ENCODE peak calls at places on chromosomes 13 and 19, in nine cellular contexts. One of them, this sample, is unnamed.

GRCh38 chr13:31175847-31176536 is 14.3 kb upstream of the HSPH1 start:
- DNase-seq in AG08395: no peak
- DNase-seq in COR-L47: no peak
- DNase-seq in H1: no peak
- DNase-seq in GM13977: no peak
- DNase-seq in IMR-90: no peak
- DNase-seq in DMS153: no peak
- DNase-seq in MCF 10A: no peak
- DNase-seq in NCI-H1417 treated with DMSO at 0.1 percent for 48 hours: no peak
- DNase-seq in this sample: no peak

GRCh38 chr13:75486146-75486545 is 4.2 kb upstream of the TBC1D4 start:
- DNase-seq in AG08395: no peak
- DNase-seq in COR-L47: no peak
- DNase-seq in H1: no peak
- DNase-seq in GM13977: no peak
- DNase-seq in IMR-90: no peak
- DNase-seq in DMS153: no peak
- DNase-seq in MCF 10A: no peak
- DNase-seq in NCI-H1417 treated with DMSO at 0.1 percent for 48 hours: no peak
- DNase-seq in this sample: no peak

GRCh38 chr19:18284710-18285430 is 3.4 kb upstream of the JUND start:
- DNase-seq in AG08395: no peak
- DNase-seq in COR-L47: no peak
- DNase-seq in H1: no peak
- DNase-seq in GM13977: peak
- DNase-seq in IMR-90: no peak
- DNase-seq in DMS153: no peak
- DNase-seq in MCF 10A: no peak
- DNase-seq in NCI-H1417 treated with DMSO at 0.1 percent for 48 hours: no peak
- DNase-seq in this sample: no peak

GRCh38 chr19:55301459-55302331 is 17.9 kb downstream of the BRSK1 start:
- DNase-seq in AG08395: peak
- DNase-seq in COR-L47: peak
- DNase-seq in H1: peak
- DNase-seq in GM13977: peak
- DNase-seq in IMR-90: peak
- DNase-seq in DMS153: peak
- DNase-seq in MCF 10A: peak
- DNase-seq in NCI-H1417 treated with DMSO at 0.1 percent for 48 hours: peak
- DNase-seq in this sample: peak

GRCh38 chr19:8487137-8487851 is 15.1 kb downstream of the PRAM1 start:
- DNase-seq in AG08395: no peak
- DNase-seq in COR-L47: no peak
- DNase-seq in H1: no peak
- DNase-seq in GM13977: no peak
- DNase-seq in IMR-90: no peak
- DNase-seq in DMS153: no peak
- DNase-seq in MCF 10A: no peak
- DNase-seq in NCI-H1417 treated with DMSO at 0.1 percent for 48 hours: no peak
- DNase-seq in this sample: no peak

GRCh38 chr13:94776300-94776699 is 64.0 kb upstream of the SOX21 start:
- DNase-seq in AG08395: no peak
- DNase-seq in COR-L47: no peak
- DNase-seq in H1: no peak
- DNase-seq in GM13977: no peak
- DNase-seq in IMR-90: no peak
- DNase-seq in DMS153: no peak
- DNase-seq in MCF 10A: no peak
- DNase-seq in NCI-H1417 treated with DMSO at 0.1 percent for 48 hours: no peak
- DNase-seq in this sample: no peak

GRCh38 chr13:98416408-98416807 is 160.5 kb downstream of the STK24 start:
- DNase-seq in AG08395: no peak
- DNase-seq in COR-L47: peak
- DNase-seq in H1: no peak
- DNase-seq in GM13977: no peak
- DNase-seq in IMR-90: no peak
- DNase-seq in DMS153: peak
- DNase-seq in MCF 10A: no peak
- DNase-seq in NCI-H1417 treated with DMSO at 0.1 percent for 48 hours: peak
- DNase-seq in this sample: no peak

GRCh38 chr13:23392925-23393645 is 40.4 kb downstream of the SACS start:
- DNase-seq in AG08395: no peak
- DNase-seq in COR-L47: no peak
- DNase-seq in H1: no peak
- DNase-seq in GM13977: no peak
- DNase-seq in IMR-90: no peak
- DNase-seq in DMS153: no peak
- DNase-seq in MCF 10A: no peak
- DNase-seq in NCI-H1417 treated with DMSO at 0.1 percent for 48 hours: no peak
- DNase-seq in this sample: no peak

GRCh38 chr19:49340865-49341718 is 5.9 kb downstream of the CD37 start:
- DNase-seq in AG08395: no peak
- DNase-seq in COR-L47: no peak
- DNase-seq in H1: no peak
- DNase-seq in GM13977: no peak
- DNase-seq in IMR-90: no peak
- DNase-seq in DMS153: no peak
- DNase-seq in MCF 10A: no peak
- DNase-seq in NCI-H1417 treated with DMSO at 0.1 percent for 48 hours: no peak
- DNase-seq in this sample: peak

GRCh38 chr19:50300814-50301606 is 28.2 kb downstream of the KCNC3 start:
- DNase-seq in AG08395: peak
- DNase-seq in COR-L47: no peak
- DNase-seq in H1: no peak
- DNase-seq in GM13977: no peak
- DNase-seq in IMR-90: peak
- DNase-seq in DMS153: no peak
- DNase-seq in MCF 10A: peak
- DNase-seq in NCI-H1417 treated with DMSO at 0.1 percent for 48 hours: no peak
- DNase-seq in this sample: no peak